ENCODE peak calls at places on chromosomes 5 and 9, in seven cellular contexts. Z is amygdala; M is GM23338; Q is Right ventricle myocardium superior; N is activated CD4-positive, alpha-beta T cell treated with anti-CD3 and anti-CD28 coated beads, Interleukin-2, amount 50 U/mL, for 1 hour; L is activated effector memory CD4-positive, alpha-beta T cell treated with anti-CD3 and anti-CD28 coated beads, Interleukin-2, amount 50 U/mL, for 16 hours; B is midbrain. F is an unnamed sample.

GRCh38 chr9:33127881-33128280 is 39.3 kb downstream of the B4GALT1 start:
- DNase-seq in N (no peak), Z (no peak), B (no peak), L (peak; percentile 8), Q (no peak), M (no peak), F (no peak)

GRCh38 chr5:56319281-56320242 is 86.4 kb upstream of the ANKRD55 start:
- DNase-seq in N (no peak), Z (no peak), L (no peak), M (no peak), Q (peak; percentile 66), B (no peak), F (no peak)

GRCh38 chr5:160311491-160312138 is 749 bp downstream of the CCNJL start:
- DNase-seq in Z (no peak), Q (peak; percentile 77), L (no peak), M (peak; percentile 48), B (no peak), N (no peak), F (no peak)

GRCh38 chr9:27333241-27334052 is 36.5 kb upstream of the EQTN start:
- DNase-seq in L (peak; percentile 73), Q (peak; percentile 60), N (peak; percentile 27), Z (no peak), M (peak; percentile 96), B (peak; percentile 90), F (peak; percentile 45)

GRCh38 chr9:129141066-129142041 is 30.1 kb downstream of the PTPA start:
- DNase-seq in B (peak; percentile 26), M (no peak), N (no peak), L (no peak), Q (peak; percentile 73), Z (no peak), F (peak; percentile 68)

GRCh38 chr5:54645888-54646284 is 128.3 kb downstream of the SNX18 start:
- DNase-seq in B (no peak), Z (no peak), M (no peak), N (no peak), L (no peak), Q (no peak), F (no peak)

GRCh38 chr9:125272697-125273096 is 11.1 kb downstream of the GAPVD1 start:
- DNase-seq in N (no peak), M (no peak), L (no peak), B (no peak), Z (no peak), Q (no peak), F (no peak)

GRCh38 chr9:9170735-9171134 is 1371.2 kb upstream of the DMAC1 start:
- DNase-seq in N (no peak), Z (no peak), B (no peak), Q (no peak), L (no peak), M (no peak), F (no peak)

GRCh38 chr9:136564379-136564988 is 18.6 kb upstream of the NOTCH1 start:
- DNase-seq in Q (peak; percentile 91), M (no peak), Z (no peak), L (no peak), B (peak; percentile 21), N (no peak), F (no peak)

GRCh38 chr9:127770905-127771569 is 7.4 kb downstream of the SH2D3C start:
- DNase-seq in L (peak; percentile 98), Q (peak; percentile 99), Z (peak; percentile 75), B (peak; percentile 89), N (peak; percentile 91), M (peak; percentile 99), F (peak; percentile 58)

GRCh38 chr5:103428411-103428871 is 134.1 kb downstream of the NUDT12 start:
- DNase-seq in Z (no peak), Q (peak; percentile 50), L (no peak), B (peak; percentile 14), M (no peak), N (no peak), F (no peak)